ENCODE peak calls at places on chromosomes 7 and 10, in seven cellular contexts. K is stimulated activated CD8-positive, alpha-beta memory T cell treated with anti-CD3 and anti-CD28 coated beads, Interleukin-7, amount 100 ng/mL, for 1 hour; S is left ventricle myocardium inferior; F is lower lobe of right lung; B is OCI-M1; U is cardiac fibroblast; X is BE2C. O is an unnamed sample.

GRCh38 chr7:74030861-74031260 is 2.9 kb downstream of the ELN start:
- DNase-seq in K (no peak), S (no peak), F (no peak), B (no peak), U (no peak), X (no peak), O (no peak)

GRCh38 chr10:71396084-71396713 is 521 bp upstream of the CDH23 start:
- DNase-seq in K (no peak), S (peak; percentile 66), F (no peak), B (no peak), U (peak; percentile 19), X (peak; percentile 72), O (no peak)

GRCh38 chr7:123673137-123673732 is 17.6 kb downstream of the LMOD2 start:
- DNase-seq in K (no peak), S (no peak), F (no peak), B (no peak), U (no peak), X (no peak), O (no peak)

GRCh38 chr7:12067156-12067831 is 143.8 kb upstream of the TMEM106B start:
- DNase-seq in K (peak; percentile 29), S (no peak), F (no peak), B (peak; percentile 78), U (peak; percentile 65), X (peak; percentile 67), O (no peak)

GRCh38 chr7:107856806-107857540 is 34.0 kb upstream of the DLD start:
- DNase-seq in K (no peak), S (no peak), F (no peak), B (no peak), U (no peak), X (no peak), O (no peak)

GRCh38 chr7:6705959-6706665 is 635 bp downstream of the ZNF12 start:
- DNase-seq in K (no peak), S (no peak), F (peak; percentile 54), B (peak; percentile 33), U (peak; percentile 42), X (peak; percentile 36), O (no peak)

GRCh38 chr7:136076954-136077353 is 99.8 kb upstream of the MTPN start:
- DNase-seq in K (no peak), S (no peak), F (no peak), B (no peak), U (no peak), X (no peak), O (no peak)

GRCh38 chr10:64463406-64463805 is 942.2 kb downstream of the REEP3 start:
- DNase-seq in K (no peak), S (no peak), F (no peak), B (peak; percentile 19), U (no peak), X (no peak), O (no peak)

GRCh38 chr10:132331259-132331955 is 586 bp upstream of the LRRC27 start:
- DNase-seq in K (no peak), S (peak; percentile 30), F (no peak), B (no peak), U (peak; percentile 24), X (no peak), O (no peak)

GRCh38 chr10:122019414-122019975 is 30.5 kb downstream of the TACC2 start:
- DNase-seq in K (no peak), S (no peak), F (peak; percentile 81), B (no peak), U (no peak), X (no peak), O (no peak)

GRCh38 chr10:106278385-106278784 is 886.1 kb downstream of the SORCS1 start:
- DNase-seq in K (no peak), S (no peak), F (no peak), B (no peak), U (peak; percentile 7), X (no peak), O (no peak)

GRCh38 chr7:1741751-1742554 is 71.9 kb downstream of the ELFN1 start:
- DNase-seq in K (no peak), S (peak; percentile 41), F (no peak), B (peak; percentile 58), U (no peak), X (no peak), O (no peak)

GRCh38 chr10:22086730-22087364 is 83.3 kb upstream of the DNAJC1 start:
- DNase-seq in K (no peak), S (peak; percentile 90), F (peak; percentile 70), B (no peak), U (peak; percentile 87), X (peak; percentile 47), O (no peak)

GRCh38 chr10:49152037-49152436 is 18.2 kb upstream of the FAM170B start:
- DNase-seq in K (no peak), S (no peak), F (no peak), B (no peak), U (no peak), X (no peak), O (no peak)

GRCh38 chr7:19117081-19117869 is at the start of gene TWIST1:
- DNase-seq in K (no peak), S (peak; percentile 61), F (no peak), B (no peak), U (peak; percentile 98), X (peak; percentile 87), O (no peak)

GRCh38 chr7:42915356-42915755 is 3.5 kb upstream of the C7orf25 start:
- DNase-seq in K (no peak), S (no peak), F (no peak), B (no peak), U (peak; percentile 76), X (no peak), O (no peak)

GRCh38 chr7:148697256-148697841 is 1.4 kb upstream of the CUL1 start:
- DNase-seq in K (no peak), S (peak; percentile 30), F (no peak), B (peak; percentile 65), U (peak; percentile 75), X (peak; percentile 15), O (no peak)

GRCh38 chr10:15325243-15326002 is 45.7 kb downstream of the FAM171A1 start:
- DNase-seq in K (no peak), S (no peak), F (no peak), B (peak; percentile 50), U (peak; percentile 86), X (no peak), O (no peak)

GRCh38 chr10:54797636-54798395 is 3.2 kb downstream of the PCDH15 start:
- DNase-seq in K (no peak), S (no peak), F (no peak), B (no peak), U (no peak), X (no peak), O (no peak)